ENCODE peak calls at places on chromosomes 11 and 22, in four cellular contexts. I is HepG2, L is H1, N is GM12878. P is an unnamed sample.

GRCh38 chr11:112241486-112241885 is 15.3 kb downstream of the PTS start:
- DNase-seq in N (no peak), I (peak), L (no peak), P (no peak)

GRCh38 chr11:123607781-123608180 is 46.6 kb downstream of the SCN3B start:
- DNase-seq in I (no peak), N (no peak), L (no peak), P (no peak)

GRCh38 chr11:81492923-81493445 is 1240.7 kb downstream of the FAM181B start:
- DNase-seq in I (no peak), N (no peak), L (no peak), P (no peak)

GRCh38 chr11:125101596-125101995 is 9.8 kb downstream of the TMEM218 start:
- DNase-seq in I (no peak), N (no peak), L (no peak), P (no peak)

GRCh38 chr11:62048101-62048500 is 75.7 kb upstream of the INCENP start:
- DNase-seq in N (no peak), I (no peak), L (no peak), P (no peak)

GRCh38 chr22:24391836-24392217 is 35.6 kb upstream of the ADORA2A start:
- DNase-seq in I (no peak), L (no peak), N (no peak), P (no peak)

GRCh38 chr11:44219830-44220778 is 89.8 kb downstream of the ALX4 start:
- DNase-seq in I (no peak), N (no peak), L (no peak), P (no peak)

GRCh38 chr11:125674210-125674609 is 6.4 kb downstream of the ACRV1 start:
- DNase-seq in I (no peak), L (no peak), N (no peak), P (no peak)

GRCh38 chr11:827861-828167 is at the start of gene CRACR2B:
- DNase-seq in L (no peak), I (no peak), N (no peak), P (no peak)

GRCh38 chr11:107711861-107712260 is at the start of gene SLN:
- DNase-seq in I (no peak), N (no peak), L (no peak), P (no peak)

GRCh38 chr11:62120466-62120865 is 3.3 kb upstream of the INCENP start:
- DNase-seq in L (no peak), N (no peak), I (no peak), P (no peak)

GRCh38 chr11:68014157-68014965 is 4.2 kb downstream of the ALDH3B1 start:
- DNase-seq in N (no peak), L (no peak), I (no peak), P (no peak)

GRCh38 chr11:112511906-112512305 is 251.2 kb upstream of the PLET1 start:
- DNase-seq in N (no peak), L (no peak), I (no peak), P (no peak)

GRCh38 chr11:31625868-31626267 is 116.3 kb downstream of the ELP4 start:
- DNase-seq in N (no peak), I (no peak), L (no peak), P (no peak)

GRCh38 chr11:126082251-126083109 is 19.8 kb upstream of the CDON start:
- DNase-seq in L (peak), N (no peak), I (no peak), P (no peak)

GRCh38 chr11:20155683-20156279 is 4.5 kb downstream of the DBX1 start:
- DNase-seq in I (no peak), L (no peak), N (no peak), P (no peak)

GRCh38 chr22:35601743-35602633 is 15.1 kb downstream of the MB start:
- DNase-seq in N (no peak), I (no peak), L (no peak), P (no peak)

GRCh38 chr22:37601540-37602442 is 6.8 kb upstream of the GGA1 start:
- DNase-seq in N (peak), I (peak), L (peak), P (peak)

GRCh38 chr11:63622318-63622717 is 8.1 kb upstream of the PLAAT3 start:
- DNase-seq in L (no peak), N (no peak), I (peak), P (no peak)

GRCh38 chr11:37905707-37906417 is 1307.8 kb upstream of the RAG2 start:
- DNase-seq in N (no peak), L (no peak), I (no peak), P (no peak)

GRCh38 chr11:119148855-119149370 is at the start of gene ABCG4:
- DNase-seq in I (no peak), N (no peak), L (no peak), P (no peak)

GRCh38 chr11:125968363-125968762 is 22.5 kb downstream of the VSIG10L2 start:
- DNase-seq in I (peak), L (no peak), N (no peak), P (no peak)

GRCh38 chr11:3626250-3626960 is 15.4 kb downstream of the ART5 start:
- DNase-seq in N (no peak), L (no peak), I (no peak), P (no peak)

GRCh38 chr11:30197869-30198268 is 32.9 kb upstream of the FSHB start:
- DNase-seq in N (no peak), L (no peak), I (no peak), P (no peak)

GRCh38 chr11:42631223-42631843 is 680.5 kb upstream of the API5 start:
- DNase-seq in L (no peak), I (peak), N (no peak), P (peak)

DNA sequence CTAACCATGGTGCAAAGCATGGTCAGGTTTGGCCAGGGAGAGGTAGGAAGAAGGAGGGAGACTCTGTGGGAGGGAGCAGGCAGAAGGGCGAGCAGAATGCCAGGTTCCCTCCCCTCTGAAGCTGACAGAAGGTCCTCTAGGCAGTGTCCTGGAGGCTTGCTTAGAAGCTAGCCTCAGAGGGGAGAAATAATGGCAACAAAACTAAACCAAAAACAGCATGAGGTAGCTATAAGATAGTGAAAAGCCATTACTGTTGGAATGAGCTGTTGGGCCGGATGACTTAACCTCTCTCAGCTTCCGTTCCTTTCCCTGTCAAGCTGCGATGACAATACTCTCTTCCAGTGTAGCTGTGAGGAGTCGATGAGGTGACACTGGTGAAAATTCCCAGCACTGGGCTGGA is 36.6 kb downstream of the RASSF10 start:
- DNase-seq in N (no peak), I (no peak), L (no peak), P (no peak)
- TF ChIP-seq ZNF274 in N (no peak), I (no peak), L (no peak), P (no peak)

GRCh38 chr22:47331750-47332149 is 569.3 kb downstream of the TBC1D22A start:
- DNase-seq in I (no peak), L (no peak), N (no peak), P (no peak)

GRCh38 chr22:47335460-47335859 is 573.0 kb downstream of the TBC1D22A start:
- DNase-seq in L (no peak), N (no peak), I (no peak), P (no peak)

GRCh38 chr22:47334596-47334995 is 572.1 kb downstream of the TBC1D22A start:
- DNase-seq in N (no peak), I (no peak), L (no peak), P (no peak)

GRCh38 chr22:47332246-47332980 is 570.0 kb downstream of the TBC1D22A start:
- DNase-seq in L (no peak), N (no peak), I (no peak), P (no peak)

GRCh38 chr22:47333625-47334024 is 571.2 kb downstream of the TBC1D22A start:
- DNase-seq in N (no peak), I (peak), L (no peak), P (no peak)
- TF ChIP-seq SUZ12 in N (no peak), I (no peak), L (no peak), P (no peak)

GRCh38 chr11:131954146-131954545 is 583.7 kb downstream of the NTM start:
- DNase-seq in I (no peak), L (no peak), N (no peak), P (no peak)
- TF ChIP-seq ZNF274 in I (no peak), L (no peak), N (no peak), P (no peak)

DNA sequence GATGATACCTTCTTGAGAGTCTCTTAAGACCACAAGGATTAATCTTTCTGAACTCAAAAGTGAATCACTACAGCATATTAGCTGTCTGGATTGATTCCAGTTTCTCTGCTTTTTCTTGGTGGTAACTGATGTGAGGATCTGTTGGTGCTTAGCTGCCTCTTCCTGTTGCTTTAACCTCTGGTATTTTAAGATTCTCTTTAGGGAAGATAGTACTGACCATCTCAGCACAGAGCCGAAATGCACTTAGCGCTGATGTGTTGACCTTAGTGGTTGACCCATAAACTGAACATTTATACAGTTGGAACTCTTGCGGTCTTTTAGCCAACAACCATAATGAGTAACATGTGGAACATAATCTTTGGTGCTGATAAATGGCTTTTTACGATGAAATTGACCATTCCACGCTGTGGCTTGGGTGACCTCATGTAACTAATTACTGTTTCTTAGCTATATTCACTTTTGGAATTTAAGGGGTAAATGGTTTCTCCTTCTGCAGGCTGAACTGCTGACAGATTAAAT is 33.7 kb downstream of the APLP2 start:
- DNase-seq in N (no peak), L (no peak), I (no peak), P (no peak)
- TF ChIP-seq SUZ12 in N (no peak), L (no peak), I (no peak), P (no peak)

GRCh38 chr22:47035443-47035881 is 273.0 kb downstream of the TBC1D22A start:
- DNase-seq in L (no peak), N (no peak), I (no peak), P (no peak)
- TF ChIP-seq ZNF274 in L (no peak), N (no peak), I (no peak), P (no peak)

DNA sequence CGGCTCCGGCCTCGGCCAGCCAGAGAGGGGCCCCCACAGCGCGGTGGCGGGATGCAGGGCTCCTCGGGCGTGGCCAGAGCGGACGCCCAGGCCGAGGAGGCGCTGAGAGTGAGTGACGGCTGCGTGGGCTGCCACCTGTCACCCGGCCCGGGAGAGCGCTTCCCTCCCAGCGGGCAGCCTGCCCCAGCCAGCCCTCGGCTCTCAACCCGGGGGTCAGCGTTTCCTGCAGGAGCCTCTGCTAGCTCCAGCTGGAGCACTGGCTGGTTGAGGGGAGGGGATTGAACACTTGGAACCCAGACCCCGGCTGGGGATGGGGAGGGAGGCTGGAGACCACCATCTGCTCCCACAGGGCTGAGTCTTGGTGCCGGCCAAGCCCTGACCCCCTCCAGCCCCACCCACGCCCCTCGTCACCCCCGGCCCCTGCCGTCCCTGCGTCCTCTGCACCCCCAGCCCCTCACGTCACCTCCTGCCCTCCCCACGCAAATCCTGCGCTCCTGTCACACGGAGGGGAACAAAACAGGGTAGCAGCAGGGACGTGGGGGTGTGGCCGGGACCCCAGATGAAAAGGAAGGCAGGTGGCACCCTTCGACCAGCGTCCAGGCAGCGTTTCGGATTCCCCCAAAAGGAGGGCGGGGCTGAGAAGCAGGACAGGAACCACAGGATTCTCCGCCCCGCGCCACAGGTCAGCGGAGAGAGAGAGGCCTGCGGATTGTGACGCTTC is 156.9 kb downstream of the BRD1 start:
- DNase-seq in N (no peak), L (no peak), I (no peak), P (no peak)
- TF ChIP-seq SUZ12 in N (no peak), L (no peak), I (no peak), P (no peak)

GRCh38 chr11:47583844-47584243 is 2.6 kb upstream of the FAM180B start:
- DNase-seq in L (no peak), N (no peak), I (no peak), P (no peak)

GRCh38 chr11:47587039-47587675 is 679 bp downstream of the FAM180B start:
- DNase-seq in L (no peak), N (no peak), I (peak), P (no peak)

GRCh38 chr11:47587733-47588326 is 1.4 kb downstream of the FAM180B start:
- DNase-seq in L (no peak), N (no peak), I (no peak), P (no peak)

GRCh38 chr11:47586043-47586442 is 435 bp upstream of the FAM180B start:
- DNase-seq in I (no peak), N (no peak), L (no peak), P (no peak)

DNA sequence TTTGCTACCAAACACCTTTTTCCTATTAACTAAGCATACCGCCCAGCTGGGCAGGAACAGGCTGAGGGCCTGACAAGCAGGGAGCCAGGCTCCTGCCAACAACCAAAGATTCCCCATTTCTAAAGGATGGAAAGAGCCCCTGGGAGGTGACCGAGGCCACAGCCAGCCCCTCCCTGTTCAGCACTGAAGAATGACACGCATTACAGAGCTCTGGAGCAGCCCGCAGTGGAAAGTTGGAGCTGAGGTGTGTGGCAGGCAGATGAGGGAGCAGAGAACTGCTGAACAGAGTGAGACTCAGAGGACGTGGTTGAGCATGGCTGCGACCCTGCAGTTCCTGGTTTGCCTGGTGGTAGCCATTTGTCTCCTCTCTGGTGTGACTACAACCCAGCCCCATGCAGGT is at the start of gene FAM180B:
- DNase-seq in L (no peak), N (no peak), I (no peak), P (no peak)
- TF ChIP-seq ZNF274 in L (no peak), N (no peak), I (no peak), P (no peak)

DNA sequence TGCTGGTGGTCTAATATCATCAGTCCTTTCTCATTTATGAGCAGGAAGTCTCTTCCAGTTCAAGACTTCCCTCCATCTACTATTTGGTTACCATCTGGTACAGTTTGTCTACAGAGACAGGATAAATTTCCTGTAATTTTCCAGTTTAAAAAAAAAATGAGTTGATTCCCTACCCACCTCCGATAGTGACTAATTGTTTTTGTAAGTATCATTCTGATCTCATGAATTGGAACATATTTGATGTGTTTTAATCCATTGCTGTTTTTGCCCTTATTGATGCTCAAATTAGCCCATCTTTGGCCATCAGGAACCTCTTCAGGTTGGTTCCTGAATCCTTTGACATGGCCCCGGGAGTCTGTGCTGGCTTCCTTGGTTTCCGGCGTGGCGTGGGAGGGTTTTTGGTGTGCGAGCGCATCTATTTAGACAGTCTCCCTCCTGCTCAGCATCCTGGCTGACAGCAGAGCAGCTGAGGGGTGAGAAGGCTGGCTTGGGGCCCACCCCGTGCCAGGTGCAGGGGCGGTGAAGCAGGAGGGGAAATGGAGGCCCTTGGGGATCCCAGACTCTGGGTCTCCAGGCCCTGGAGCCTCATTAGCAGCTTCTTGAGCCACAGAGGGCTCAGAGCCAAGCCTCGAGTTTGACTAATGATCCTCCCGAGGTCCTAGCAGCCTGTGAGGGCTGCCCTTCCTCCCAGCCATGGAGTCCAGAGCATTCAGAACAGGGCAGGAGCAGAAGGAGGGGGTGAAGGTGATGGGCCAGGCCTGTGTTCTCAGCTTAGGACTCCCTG is 6.8 kb downstream of the OMP start:
- DNase-seq in N (no peak), L (no peak), I (no peak), P (no peak)
- TF ChIP-seq SUZ12 in N (no peak), L (no peak), I (no peak), P (no peak)